ENCODE peak calls at places on chromosomes 2 and 18, in six cellular contexts. J is GM10248, U is AG09319, Y is B cell, G is transverse colon, B is MM.1S. X is an unnamed sample.

GRCh38 chr2:67526283-67526682 is 129.2 kb downstream of the ETAA1 start:
- DNase-seq in J (no peak), U (no peak), Y (no peak), G (no peak), B (no peak), X (no peak)

GRCh38 chr2:10721344-10722251 is at the start of gene ATP6V1C2:
- DNase-seq in J (peak; percentile 81), U (no peak), Y (peak; percentile 78), G (peak; percentile 78), B (peak; percentile 85), X (no peak)

GRCh38 chr2:197647961-197648690 is 27.3 kb downstream of the RFTN2 start:
- DNase-seq in J (no peak), U (no peak), Y (no peak), G (no peak), B (no peak), X (no peak)

GRCh38 chr2:29304399-29304798 is 189.2 kb downstream of the CLIP4 start:
- DNase-seq in J (no peak), U (no peak), Y (no peak), G (no peak), B (no peak), X (no peak)

GRCh38 chr18:23237524-23238151 is 102.4 kb downstream of the CABLES1 start:
- DNase-seq in J (peak; percentile 77), U (no peak), Y (peak; percentile 61), G (peak; percentile 61), B (no peak), X (peak; percentile 24)

GRCh38 chr2:121258066-121258465 is 26.9 kb downstream of the TFCP2L1 start:
- DNase-seq in J (no peak), U (no peak), Y (no peak), G (no peak), B (no peak), X (no peak)

GRCh38 chr2:66573412-66573811 is 138.5 kb downstream of the MEIS1 start:
- DNase-seq in J (no peak), U (no peak), Y (no peak), G (no peak), B (no peak), X (no peak)

GRCh38 chr2:201968476-201968875 is 65.2 kb upstream of the FZD7 start:
- DNase-seq in J (no peak), U (no peak), Y (no peak), G (no peak), B (no peak), X (no peak)

GRCh38 chr2:43000242-43001054 is 208.1 kb upstream of the HAAO start:
- DNase-seq in J (peak; percentile 52), U (no peak), Y (no peak), G (no peak), B (no peak), X (no peak)

GRCh38 chr2:160157861-160158813 is 41.9 kb downstream of the ITGB6 start:
- DNase-seq in J (no peak), U (no peak), Y (no peak), G (no peak), B (no peak), X (no peak)

GRCh38 chr2:120343433-120344105 is 2.4 kb upstream of the INHBB start:
- DNase-seq in J (peak; percentile 77), U (peak; percentile 42), Y (peak; percentile 75), G (peak; percentile 66), B (peak; percentile 71), X (no peak)

GRCh38 chr2:206642075-206643025 is at the start of gene FAM237A:
- DNase-seq in J (peak; percentile 49), U (peak; percentile 16), Y (no peak), G (no peak), B (peak; percentile 25), X (no peak)

GRCh38 chr2:64779117-64779690 is 125.5 kb upstream of the SERTAD2 start:
- DNase-seq in J (no peak), U (no peak), Y (no peak), G (no peak), B (no peak), X (no peak)

GRCh38 chr2:20035961-20036666 is 15.3 kb downstream of the LAPTM4A start:
- DNase-seq in J (no peak), U (no peak), Y (peak; percentile 36), G (no peak), B (no peak), X (no peak)

GRCh38 chr2:157326683-157327082 is 1.1 kb upstream of the ERMN start:
- DNase-seq in J (no peak), U (no peak), Y (no peak), G (no peak), B (no peak), X (no peak)

GRCh38 chr2:3149441-3150217 is 228.0 kb downstream of the EIPR1 start:
- DNase-seq in J (no peak), U (no peak), Y (no peak), G (no peak), B (no peak), X (no peak)

GRCh38 chr2:196510246-196510645 is 129.3 kb upstream of the CCDC150 start:
- DNase-seq in J (no peak), U (no peak), Y (no peak), G (no peak), B (no peak), X (no peak)

GRCh38 chr2:143259368-143259958 is 130.2 kb downstream of the ARHGAP15 start:
- DNase-seq in J (peak; percentile 13), U (peak; percentile 27), Y (no peak), G (peak; percentile 66), B (peak; percentile 65), X (peak; percentile 51)

GRCh38 chr18:37019157-37019571 is 190.2 kb downstream of the KIAA1328 start:
- DNase-seq in J (no peak), U (no peak), Y (no peak), G (no peak), B (no peak), X (no peak)

GRCh38 chr18:61546598-61546997 is 213.4 kb downstream of the CDH20 start:
- DNase-seq in J (no peak), U (peak; percentile 18), Y (no peak), G (no peak), B (no peak), X (no peak)

GRCh38 chr18:2293109-2293839 is 278.0 kb downstream of the METTL4 start:
- DNase-seq in J (no peak), U (no peak), Y (no peak), G (no peak), B (peak; percentile 30), X (no peak)

GRCh38 chr2:231378028-231378722 is 17.3 kb upstream of the B3GNT7 start:
- DNase-seq in J (no peak), U (no peak), Y (no peak), G (peak; percentile 80), B (no peak), X (no peak)

GRCh38 chr2:39429738-39430137 is 7.3 kb downstream of the MAP4K3 start:
- DNase-seq in J (no peak), U (no peak), Y (no peak), G (no peak), B (no peak), X (no peak)

GRCh38 chr2:199797431-199797830 is 53.6 kb downstream of the FTCDNL1 start:
- DNase-seq in J (no peak), U (no peak), Y (no peak), G (no peak), B (no peak), X (no peak)

GRCh38 chr2:241062342-241063092 is 39.6 kb downstream of the MTERF4 start:
- DNase-seq in J (no peak), U (no peak), Y (no peak), G (no peak), B (no peak), X (no peak)

GRCh38 chr2:14223576-14223975 is 408.9 kb upstream of the LRATD1 start:
- DNase-seq in J (no peak), U (no peak), Y (no peak), G (no peak), B (no peak), X (no peak)

GRCh38 chr2:33186937-33187336 is 240.2 kb downstream of the LTBP1 start:
- DNase-seq in J (no peak), U (no peak), Y (no peak), G (no peak), B (no peak), X (no peak)

GRCh38 chr2:117087565-117088291 is 726.8 kb upstream of the DDX18 start:
- DNase-seq in J (no peak), U (no peak), Y (no peak), G (no peak), B (no peak), X (no peak)

GRCh38 chr2:74816540-74817331 is 17.2 kb upstream of the HK2 start:
- DNase-seq in J (no peak), U (no peak), Y (no peak), G (no peak), B (no peak), X (no peak)

GRCh38 chr2:54073796-54074195 is 41.6 kb upstream of the ACYP2 start:
- DNase-seq in J (no peak), U (no peak), Y (no peak), G (no peak), B (peak; percentile 25), X (no peak)

GRCh38 chr2:28588231-28588725 is 92.4 kb downstream of the PLB1 start:
- DNase-seq in J (no peak), U (no peak), Y (no peak), G (no peak), B (no peak), X (no peak)

GRCh38 chr2:2271471-2271941 is 59.6 kb downstream of the MYT1L start:
- DNase-seq in J (no peak), U (no peak), Y (no peak), G (no peak), B (no peak), X (no peak)

GRCh38 chr2:168346725-168347477 is 99.5 kb upstream of the STK39 start:
- DNase-seq in J (peak; percentile 72), U (peak; percentile 20), Y (peak; percentile 43), G (peak; percentile 74), B (peak; percentile 65), X (peak; percentile 50)
- TF ChIP-seq CTCF in J (peak; percentile 77), U (peak; percentile 69), Y (peak; percentile 88), G (peak; percentile 89), B (peak; percentile 81), X (peak; percentile 84)

DNA sequence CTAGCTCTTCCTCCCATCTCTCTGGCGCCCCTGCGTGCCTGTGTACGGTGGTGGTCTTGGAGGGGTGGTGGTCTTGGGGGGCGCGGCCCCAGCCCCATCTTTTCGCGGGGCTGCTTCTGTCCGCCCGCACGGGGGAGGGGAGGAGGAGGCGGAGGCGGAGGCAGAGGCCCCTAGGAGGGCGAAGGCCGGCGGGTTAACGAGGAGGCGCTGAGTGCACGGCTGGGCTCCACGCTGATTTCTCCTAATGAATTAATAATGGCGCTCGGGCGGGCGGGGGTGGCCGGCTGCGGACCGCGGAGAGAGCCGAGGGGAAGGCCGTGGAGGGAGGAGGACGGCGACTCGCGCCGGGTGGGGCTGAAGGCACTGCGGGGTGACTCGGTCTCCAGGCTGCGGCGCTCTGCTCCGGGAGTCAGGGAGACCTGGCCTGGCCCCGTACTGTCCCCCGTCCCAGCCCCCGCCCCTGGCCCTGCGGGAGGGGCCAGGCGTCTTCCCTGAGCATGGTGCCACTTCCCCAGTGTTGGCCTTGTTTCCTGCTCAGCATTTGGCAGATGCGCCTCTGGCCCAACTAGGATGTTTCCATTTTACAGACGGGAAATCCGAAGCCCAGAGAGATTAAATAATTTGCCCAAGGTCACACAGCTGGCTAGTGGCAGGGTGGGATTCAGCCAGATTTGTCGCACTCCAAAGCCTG is 6.0 kb downstream of the GAREM2 start:
- DNase-seq in J (peak; percentile 42), U (no peak), Y (peak; percentile 62), G (peak; percentile 56), B (peak; percentile 47), X (no peak)
- TF ChIP-seq CTCF in J (no peak), U (no peak), Y (no peak), G (no peak), B (no peak), X (no peak)

GRCh38 chr2:191942114-191943103 is 95.5 kb upstream of the CAVIN2 start:
- DNase-seq in J (no peak), U (no peak), Y (no peak), G (no peak), B (no peak), X (no peak)
- TF ChIP-seq CTCF in J (no peak), U (no peak), Y (no peak), G (no peak), B (no peak), X (no peak)

GRCh38 chr2:219057709-219058540 is 2.8 kb downstream of the IHH start:
- DNase-seq in J (peak; percentile 90), U (peak; percentile 19), Y (peak; percentile 92), G (peak; percentile 86), B (peak; percentile 75), X (peak; percentile 74)
- TF ChIP-seq CTCF in J (peak; percentile 99), U (peak; percentile 81), Y (peak; percentile 91), G (peak; percentile 96), B (peak; percentile 87), X (peak; percentile 81)